ENCODE peak calls at places on chromosomes 5 and 9, in five cellular contexts. H, S, F, G and Q are unnamed samples.

GRCh38 chr9:105264380-105264779 is 19.9 kb downstream of the SLC44A1 start:
- DNase-seq in H (no peak), S (peak; percentile 36), F (no peak), G (no peak), Q (no peak)

GRCh38 chr9:12785251-12785880 is 10.5 kb downstream of the LURAP1L start:
- DNase-seq in H (no peak), S (no peak), F (peak; percentile 43), G (no peak), Q (no peak)

GRCh38 chr5:89315194-89315593 is 432.2 kb upstream of the MEF2C start:
- DNase-seq in H (peak; percentile 22), S (no peak), F (no peak), G (no peak), Q (no peak)

GRCh38 chr5:77637170-77638074 is 1.1 kb downstream of the OTP start:
- DNase-seq in H (no peak), S (no peak), F (no peak), G (no peak), Q (no peak)

GRCh38 chr5:40410939-40411635 is 268.6 kb upstream of the PTGER4 start:
- DNase-seq in H (no peak), S (no peak), F (no peak), G (no peak), Q (peak; percentile 43)

GRCh38 chr5:59401637-59402036 is 491.9 kb downstream of the PDE4D start:
- DNase-seq in H (no peak), S (no peak), F (no peak), G (no peak), Q (no peak)

GRCh38 chr5:180605554-180606214 is 14.4 kb upstream of the SCGB3A1 start:
- DNase-seq in H (peak; percentile 67), S (peak; percentile 86), F (no peak), G (peak; percentile 60), Q (peak; percentile 42)

GRCh38 chr5:171162165-171162564 is 146.9 kb upstream of the TLX3 start:
- DNase-seq in H (no peak), S (no peak), F (no peak), G (no peak), Q (no peak)

GRCh38 chr5:179348833-179349232 is 3.6 kb upstream of the ADAMTS2 start:
- DNase-seq in H (no peak), S (no peak), F (no peak), G (no peak), Q (no peak)

GRCh38 chr5:10844016-10844415 is 83.0 kb upstream of the DAP start:
- DNase-seq in H (no peak), S (no peak), F (no peak), G (no peak), Q (no peak)

GRCh38 chr9:131585375-131585774 is 40.1 kb downstream of the PRRT1B start:
- DNase-seq in H (no peak), S (peak; percentile 88), F (no peak), G (no peak), Q (no peak)

GRCh38 chr9:73200694-73201432 is 49.2 kb downstream of the ANXA1 start:
- DNase-seq in H (no peak), S (peak; percentile 26), F (no peak), G (peak; percentile 11), Q (peak; percentile 27)

GRCh38 chr9:110030632-110031031 is 177.3 kb downstream of the C9orf152 start:
- DNase-seq in H (no peak), S (no peak), F (no peak), G (no peak), Q (no peak)

GRCh38 chr9:131603199-131603598 is 57.9 kb downstream of the PRRT1B start:
- DNase-seq in H (no peak), S (no peak), F (no peak), G (no peak), Q (no peak)

GRCh38 chr5:172216345-172216744 is 22.4 kb downstream of the EFCAB9 start:
- DNase-seq in H (no peak), S (no peak), F (no peak), G (no peak), Q (no peak)

GRCh38 chr5:31385774-31386537 is 145.9 kb downstream of the DROSHA start:
- DNase-seq in H (no peak), S (no peak), F (no peak), G (no peak), Q (no peak)

GRCh38 chr5:1118738-1119137 is 6.9 kb upstream of the SLC12A7 start:
- DNase-seq in H (no peak), S (no peak), F (peak; percentile 83), G (no peak), Q (no peak)

GRCh38 chr5:143116817-143117216 is 286.7 kb downstream of the NR3C1 start:
- DNase-seq in H (no peak), S (no peak), F (no peak), G (no peak), Q (no peak)

GRCh38 chr9:77961541-77961940 is 70.1 kb downstream of the GNAQ start:
- DNase-seq in H (no peak), S (no peak), F (no peak), G (no peak), Q (peak; percentile 32)

GRCh38 chr5:137938358-137939138 is 49.3 kb downstream of the PKD2L2 start:
- DNase-seq in H (no peak), S (no peak), F (no peak), G (no peak), Q (no peak)

GRCh38 chr5:1294839-1295649 is at the start of gene TERT:
- DNase-seq in H (peak; percentile 84), S (peak; percentile 73), F (peak; percentile 66), G (no peak), Q (peak; percentile 50)

GRCh38 chr5:40490464-40491083 is 189.1 kb upstream of the PTGER4 start:
- DNase-seq in H (no peak), S (peak; percentile 28), F (no peak), G (no peak), Q (no peak)

GRCh38 chr9:75855509-75855908 is 35.0 kb upstream of the PCSK5 start:
- DNase-seq in H (no peak), S (peak; percentile 6), F (no peak), G (no peak), Q (no peak)

GRCh38 chr9:95098391-95098921 is 219.1 kb downstream of the FANCC start:
- DNase-seq in H (no peak), S (no peak), F (no peak), G (no peak), Q (no peak)

GRCh38 chr5:4362411-4362810 is 766.8 kb downstream of the IRX1 start:
- DNase-seq in H (no peak), S (no peak), F (no peak), G (no peak), Q (no peak)

GRCh38 chr9:19689324-19690087 is 99.3 kb downstream of the SLC24A2 start:
- DNase-seq in H (no peak), S (no peak), F (no peak), G (no peak), Q (no peak)

GRCh38 chr9:134276463-134277245 is 49.6 kb upstream of the RXRA start:
- DNase-seq in H (no peak), S (no peak), F (no peak), G (no peak), Q (no peak)

GRCh38 chr9:104795082-104795481 is 31.2 kb downstream of the NIPSNAP3B start:
- DNase-seq in H (no peak), S (no peak), F (no peak), G (no peak), Q (no peak)

GRCh38 chr9:123265833-123266232 is 2.6 kb downstream of the STRBP start:
- DNase-seq in H (peak; percentile 24), S (no peak), F (no peak), G (no peak), Q (no peak)

GRCh38 chr5:59591162-59591561 is 302.4 kb downstream of the PDE4D start:
- DNase-seq in H (no peak), S (peak; percentile 20), F (no peak), G (no peak), Q (no peak)

GRCh38 chr5:147093138-147093537 is 141.7 kb upstream of the STK32A start:
- DNase-seq in H (no peak), S (no peak), F (no peak), G (no peak), Q (no peak)

GRCh38 chr5:78008356-78008967 is 232.3 kb upstream of the TBCA start:
- DNase-seq in H (no peak), S (peak; percentile 49), F (no peak), G (peak; percentile 51), Q (peak; percentile 36)

GRCh38 chr5:76622973-76623596 is at the start of gene F2RL2:
- DNase-seq in H (peak; percentile 20), S (no peak), F (no peak), G (peak; percentile 60), Q (peak; percentile 66)

GRCh38 chr9:129811967-129812363 is 9.0 kb downstream of the TOR1B start:
- DNase-seq in H (no peak), S (no peak), F (no peak), G (no peak), Q (no peak)